ENCODE peak calls at places on chromosome 1, in six cellular contexts. K, E, U, N, W and P are unnamed samples.

GRCh38 chr1:233261206-233261605 is 34.3 kb downstream of the PCNX2 start:
- DNase-seq in K (no peak), E (no peak), U (no peak), N (no peak), W (no peak), P (no peak)

GRCh38 chr1:64539808-64540207 is 69.9 kb downstream of the CACHD1 start:
- DNase-seq in K (peak), E (peak), U (peak), N (no peak), W (no peak), P (peak)

GRCh38 chr1:42860339-42861013 is 14.1 kb downstream of the ZNF691 start:
- DNase-seq in K (no peak), E (no peak), U (no peak), N (no peak), W (no peak), P (no peak)

GRCh38 chr1:101200513-101200912 is 36.3 kb upstream of the S1PR1 start:
- DNase-seq in K (peak), E (no peak), U (no peak), N (peak), W (no peak), P (no peak)

GRCh38 chr1:157580179-157580827 is 17.6 kb downstream of the FCRL4 start:
- DNase-seq in K (peak), E (peak), U (no peak), N (peak), W (no peak), P (peak)

GRCh38 chr1:210373878-210374599 is 45.3 kb downstream of the HHAT start:
- DNase-seq in K (peak), E (peak), U (no peak), N (peak), W (no peak), P (peak)

GRCh38 chr1:921011-921837 is 2.5 kb upstream of the SAMD11 start:
- DNase-seq in K (peak), E (peak), U (peak), N (no peak), W (peak), P (no peak)

GRCh38 chr1:239321877-239322276 is 64.5 kb upstream of the CHRM3 start:
- DNase-seq in K (no peak), E (no peak), U (no peak), N (no peak), W (no peak), P (no peak)

GRCh38 chr1:109787845-109788605 is 24.3 kb upstream of the EPS8L3 start:
- DNase-seq in K (peak), E (no peak), U (peak), N (no peak), W (no peak), P (no peak)

GRCh38 chr1:219518168-219518905 is 94.6 kb downstream of the ZC3H11B start:
- DNase-seq in K (peak), E (no peak), U (no peak), N (peak), W (no peak), P (no peak)